ENCODE peak calls at places on chromosomes 11 and 22, in six cellular contexts. One of them, this sample, is unnamed.

GRCh38 chr11:102430158-102430836 is 22.3 kb downstream of the TMEM123 start:
- DNase-seq in body of pancreas: no peak
- DNase-seq in sigmoid colon: no peak
- DNase-seq in aorta: no peak
- DNase-seq in SK-N-SH: no peak
- DNase-seq in lower lobe of right lung: no peak
- DNase-seq in this sample: no peak

GRCh38 chr11:45412033-45412432 is 125.9 kb upstream of the SYT13 start:
- DNase-seq in body of pancreas: no peak
- DNase-seq in sigmoid colon: no peak
- DNase-seq in aorta: no peak
- DNase-seq in SK-N-SH: peak; percentile 81
- DNase-seq in lower lobe of right lung: no peak
- DNase-seq in this sample: no peak

GRCh38 chr22:37326726-37327125 is 44.4 kb downstream of the CYTH4 start:
- DNase-seq in body of pancreas: peak; percentile 89
- DNase-seq in sigmoid colon: no peak
- DNase-seq in aorta: no peak
- DNase-seq in SK-N-SH: no peak
- DNase-seq in lower lobe of right lung: peak; percentile 78
- DNase-seq in this sample: no peak

GRCh38 chr11:123478352-123478986 is 48.4 kb downstream of the GRAMD1B start:
- DNase-seq in body of pancreas: peak; percentile 51
- DNase-seq in sigmoid colon: peak; percentile 68
- DNase-seq in aorta: peak; percentile 62
- DNase-seq in SK-N-SH: peak; percentile 76
- DNase-seq in lower lobe of right lung: no peak
- DNase-seq in this sample: peak; percentile 77

GRCh38 chr22:42807185-42807584 is 49.9 kb downstream of the ARFGAP3 start:
- DNase-seq in body of pancreas: no peak
- DNase-seq in sigmoid colon: no peak
- DNase-seq in aorta: no peak
- DNase-seq in SK-N-SH: no peak
- DNase-seq in lower lobe of right lung: no peak
- DNase-seq in this sample: no peak

GRCh38 chr11:6693342-6694228 is 10.4 kb upstream of the MRPL17 start:
- DNase-seq in body of pancreas: no peak
- DNase-seq in sigmoid colon: peak; percentile 76
- DNase-seq in aorta: peak; percentile 48
- DNase-seq in SK-N-SH: no peak
- DNase-seq in lower lobe of right lung: no peak
- DNase-seq in this sample: no peak

GRCh38 chr22:17060126-17060525 is 24.7 kb upstream of the IL17RA start:
- DNase-seq in body of pancreas: no peak
- DNase-seq in sigmoid colon: no peak
- DNase-seq in aorta: no peak
- DNase-seq in SK-N-SH: no peak
- DNase-seq in lower lobe of right lung: no peak
- DNase-seq in this sample: no peak

GRCh38 chr11:6443269-6444003 is 2.6 kb upstream of the HPX start:
- DNase-seq in body of pancreas: peak; percentile 66
- DNase-seq in sigmoid colon: peak; percentile 79
- DNase-seq in aorta: peak; percentile 58
- DNase-seq in SK-N-SH: peak; percentile 78
- DNase-seq in lower lobe of right lung: peak; percentile 62
- DNase-seq in this sample: peak; percentile 77

GRCh38 chr11:35911616-35912165 is 32.2 kb upstream of the LDLRAD3 start:
- DNase-seq in body of pancreas: no peak
- DNase-seq in sigmoid colon: no peak
- DNase-seq in aorta: no peak
- DNase-seq in SK-N-SH: no peak
- DNase-seq in lower lobe of right lung: no peak
- DNase-seq in this sample: no peak

GRCh38 chr11:122108192-122108799 is 7.7 kb downstream of the BLID start:
- DNase-seq in body of pancreas: peak; percentile 47
- DNase-seq in sigmoid colon: no peak
- DNase-seq in aorta: no peak
- DNase-seq in SK-N-SH: no peak
- DNase-seq in lower lobe of right lung: no peak
- DNase-seq in this sample: no peak

GRCh38 chr22:47291565-47292495 is 529.4 kb downstream of the TBC1D22A start:
- DNase-seq in body of pancreas: no peak
- DNase-seq in sigmoid colon: peak; percentile 46
- DNase-seq in aorta: no peak
- DNase-seq in SK-N-SH: no peak
- DNase-seq in lower lobe of right lung: no peak
- DNase-seq in this sample: no peak

GRCh38 chr22:42461511-42461910 is 29.3 kb upstream of the NFAM1 start:
- DNase-seq in body of pancreas: no peak
- DNase-seq in sigmoid colon: no peak
- DNase-seq in aorta: no peak
- DNase-seq in SK-N-SH: no peak
- DNase-seq in lower lobe of right lung: no peak
- DNase-seq in this sample: no peak

GRCh38 chr22:21917206-21917958 is 35.3 kb downstream of the PPM1F start:
- DNase-seq in body of pancreas: peak; percentile 85
- DNase-seq in sigmoid colon: no peak
- DNase-seq in aorta: no peak
- DNase-seq in SK-N-SH: peak; percentile 44
- DNase-seq in lower lobe of right lung: peak; percentile 24
- DNase-seq in this sample: peak; percentile 66

GRCh38 chr11:119154178-119154577 is 5.3 kb downstream of the ABCG4 start:
- DNase-seq in body of pancreas: no peak
- DNase-seq in sigmoid colon: no peak
- DNase-seq in aorta: no peak
- DNase-seq in SK-N-SH: no peak
- DNase-seq in lower lobe of right lung: no peak
- DNase-seq in this sample: no peak

GRCh38 chr11:117315285-117316196 is 515 bp downstream of the BACE1 start:
- DNase-seq in body of pancreas: no peak
- DNase-seq in sigmoid colon: peak; percentile 68
- DNase-seq in aorta: no peak
- DNase-seq in SK-N-SH: no peak
- DNase-seq in lower lobe of right lung: no peak
- DNase-seq in this sample: peak; percentile 63
- H3K27ac ChIP-seq in body of pancreas: peak overlapping the region; percentile 68
- H3K27ac ChIP-seq in sigmoid colon: peak overlapping the region; percentile 68
- H3K27ac ChIP-seq in aorta: no peak overlapping the region
- H3K27ac ChIP-seq in SK-N-SH: peak overlapping the region; percentile 3
- H3K27ac ChIP-seq in lower lobe of right lung: peak overlapping the region; percentile 67
- H3K27ac ChIP-seq in this sample: peak overlapping the region; percentile 17

GRCh38 chr11:2649848-2650247 is 49.9 kb downstream of the KCNQ1OT1 start:
- DNase-seq in body of pancreas: no peak
- DNase-seq in sigmoid colon: no peak
- DNase-seq in aorta: no peak
- DNase-seq in SK-N-SH: no peak
- DNase-seq in lower lobe of right lung: no peak
- DNase-seq in this sample: no peak
- H3K9me3 ChIP-seq in body of pancreas: no peaks in the 10 kb centered on the region
- H3K9me3 ChIP-seq in sigmoid colon: peaks cover 9% of the 10 kb centered on the region
- H3K9me3 ChIP-seq in aorta: peaks cover 31% of the 10 kb centered on the region
- H3K9me3 ChIP-seq in SK-N-SH: peaks cover 26% of the 10 kb centered on the region
- H3K9me3 ChIP-seq in lower lobe of right lung: peaks cover 55% of the 10 kb centered on the region
- H3K9me3 ChIP-seq in this sample: peaks cover 4% of the 10 kb centered on the region

GRCh38 chr11:86062719-86063118 is 6.2 kb downstream of the PICALM start:
- DNase-seq in body of pancreas: no peak
- DNase-seq in sigmoid colon: no peak
- DNase-seq in aorta: no peak
- DNase-seq in SK-N-SH: no peak
- DNase-seq in lower lobe of right lung: no peak
- DNase-seq in this sample: no peak

GRCh38 chr11:86066033-86066432 is 2.9 kb downstream of the PICALM start:
- DNase-seq in body of pancreas: no peak
- DNase-seq in sigmoid colon: no peak
- DNase-seq in aorta: no peak
- DNase-seq in SK-N-SH: no peak
- DNase-seq in lower lobe of right lung: no peak
- DNase-seq in this sample: no peak

GRCh38 chr11:86063536-86063935 is 5.3 kb downstream of the PICALM start:
- DNase-seq in body of pancreas: no peak
- DNase-seq in sigmoid colon: no peak
- DNase-seq in aorta: no peak
- DNase-seq in SK-N-SH: no peak
- DNase-seq in lower lobe of right lung: no peak
- DNase-seq in this sample: no peak

GRCh38 chr11:86066606-86067229 is 2.2 kb downstream of the PICALM start:
- DNase-seq in body of pancreas: no peak
- DNase-seq in sigmoid colon: no peak
- DNase-seq in aorta: no peak
- DNase-seq in SK-N-SH: no peak
- DNase-seq in lower lobe of right lung: no peak
- DNase-seq in this sample: no peak

GRCh38 chr11:86064236-86064803 is 4.6 kb downstream of the PICALM start:
- DNase-seq in body of pancreas: no peak
- DNase-seq in sigmoid colon: no peak
- DNase-seq in aorta: no peak
- DNase-seq in SK-N-SH: no peak
- DNase-seq in lower lobe of right lung: no peak
- DNase-seq in this sample: no peak
- H3K4me1 ChIP-seq in body of pancreas: peaks cover 68% of the 10 kb centered on the region
- H3K4me1 ChIP-seq in sigmoid colon: peaks cover 35% of the 10 kb centered on the region
- H3K4me1 ChIP-seq in aorta: peaks cover 4% of the 10 kb centered on the region
- H3K4me1 ChIP-seq in SK-N-SH: peaks cover 9% of the 10 kb centered on the region
- H3K4me1 ChIP-seq in lower lobe of right lung: peaks cover 72% of the 10 kb centered on the region
- H3K4me1 ChIP-seq in this sample: peaks cover 7% of the 10 kb centered on the region

DNA sequence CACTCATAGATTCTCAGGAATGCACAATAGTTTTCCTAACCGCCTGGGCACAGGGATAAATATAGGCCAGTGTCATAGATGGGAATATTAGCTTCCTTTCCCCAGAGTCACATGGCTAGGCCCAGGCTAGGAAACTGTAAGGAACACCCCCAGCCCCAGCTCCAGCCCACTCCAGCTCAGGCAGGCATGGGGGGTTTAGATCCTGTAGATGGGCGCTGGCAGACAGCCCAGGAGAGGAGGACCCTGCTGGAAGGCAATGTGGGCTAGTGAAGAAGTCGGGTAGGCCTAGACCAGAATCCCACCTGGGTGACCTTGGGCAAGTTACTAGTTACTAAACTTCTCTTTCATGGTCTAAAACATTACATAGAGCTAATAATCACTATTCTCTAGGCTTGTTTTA is 51.3 kb downstream of the IRAG1 start:
- DNase-seq in body of pancreas: no peak
- DNase-seq in sigmoid colon: peak; percentile 65
- DNase-seq in aorta: no peak
- DNase-seq in SK-N-SH: no peak
- DNase-seq in lower lobe of right lung: no peak
- DNase-seq in this sample: no peak
- H3K27ac ChIP-seq in body of pancreas: no peak overlapping the region
- H3K27ac ChIP-seq in sigmoid colon: peak overlapping the region; percentile 70
- H3K27ac ChIP-seq in aorta: peak overlapping the region; percentile 88
- H3K27ac ChIP-seq in SK-N-SH: no peak overlapping the region
- H3K27ac ChIP-seq in lower lobe of right lung: peak overlapping the region; percentile 28
- H3K27ac ChIP-seq in this sample: no peak overlapping the region

DNA sequence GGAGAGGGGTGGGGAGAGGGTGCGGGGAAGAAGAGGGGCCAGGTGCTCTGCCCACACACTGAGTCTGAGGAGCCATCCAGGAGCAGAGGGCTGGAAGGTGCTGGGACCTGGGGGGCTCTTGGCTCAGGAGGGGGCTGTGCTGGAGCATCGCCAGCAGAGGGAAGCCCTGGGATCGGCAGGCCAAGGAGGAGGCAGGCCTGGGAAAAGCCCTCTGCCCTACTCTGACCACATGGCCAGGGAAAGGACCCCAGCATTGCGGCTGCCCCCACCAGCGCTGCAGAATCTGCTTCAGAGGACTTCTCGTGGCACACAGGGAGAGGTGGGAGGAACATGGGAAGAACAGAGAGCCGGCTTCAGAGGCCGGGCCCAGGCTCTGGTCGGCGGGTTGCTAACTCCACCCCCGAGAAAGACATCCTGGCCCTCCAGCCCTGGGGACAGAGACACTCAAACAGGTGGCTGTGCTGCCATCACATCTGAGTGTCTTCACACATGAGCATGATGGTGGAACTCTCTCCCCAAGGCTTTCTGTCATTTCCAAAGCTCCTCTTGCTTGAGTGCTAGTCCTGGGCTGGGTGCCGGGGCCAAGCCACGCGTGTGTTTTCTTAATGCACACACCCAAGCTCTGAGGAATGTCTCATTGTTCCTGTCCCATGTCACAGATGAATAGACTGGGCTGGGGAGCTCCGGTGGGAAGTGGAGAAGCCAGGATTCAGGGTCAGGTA is 1378.0 kb downstream of the BRD1 start:
- DNase-seq in body of pancreas: no peak
- DNase-seq in sigmoid colon: no peak
- DNase-seq in aorta: peak; percentile 6
- DNase-seq in SK-N-SH: no peak
- DNase-seq in lower lobe of right lung: peak; percentile 24
- DNase-seq in this sample: no peak
- H3K9me3 ChIP-seq in body of pancreas: no peaks in the 10 kb centered on the region
- H3K9me3 ChIP-seq in sigmoid colon: no peaks in the 10 kb centered on the region
- H3K9me3 ChIP-seq in aorta: peaks cover 2% of the 10 kb centered on the region
- H3K9me3 ChIP-seq in SK-N-SH: no peaks in the 10 kb centered on the region
- H3K9me3 ChIP-seq in lower lobe of right lung: no peaks in the 10 kb centered on the region
- H3K9me3 ChIP-seq in this sample: no peaks in the 10 kb centered on the region

DNA sequence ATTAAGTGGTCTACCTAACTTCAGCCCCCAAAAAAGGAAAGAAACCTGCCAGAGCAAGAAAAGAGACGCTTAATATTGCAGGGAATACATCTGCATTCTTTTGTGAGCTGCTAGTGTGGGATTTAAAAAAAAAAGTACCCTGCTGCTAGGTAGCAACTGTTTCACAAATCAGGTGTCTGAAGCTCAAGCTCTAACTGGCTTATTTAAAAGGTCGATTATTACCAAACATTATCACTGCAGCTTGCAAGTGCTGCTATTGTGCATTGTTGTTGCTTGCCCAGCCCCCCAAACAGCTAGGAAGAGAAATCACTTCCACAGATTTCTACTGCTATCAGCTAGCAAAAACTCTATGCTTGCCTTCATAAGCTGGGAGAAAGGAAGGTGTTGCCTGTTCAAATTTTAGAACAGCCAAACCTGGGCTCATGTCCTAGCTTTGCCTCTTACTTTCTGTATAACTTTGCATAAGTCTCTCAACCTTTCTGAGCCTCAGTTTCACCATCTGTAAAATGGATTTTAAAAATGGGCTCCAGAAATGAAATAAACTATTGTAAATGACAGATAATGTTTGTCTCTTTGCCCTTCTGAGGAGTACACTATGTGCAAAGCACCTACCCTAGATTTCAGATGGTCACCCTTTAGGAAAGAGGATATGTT is 68.9 kb downstream of the FAM168A start:
- DNase-seq in body of pancreas: peak; percentile 20
- DNase-seq in sigmoid colon: no peak
- DNase-seq in aorta: no peak
- DNase-seq in SK-N-SH: no peak
- DNase-seq in lower lobe of right lung: no peak
- DNase-seq in this sample: no peak
- H3K4me1 ChIP-seq in body of pancreas: no peaks in the 10 kb centered on the region
- H3K4me1 ChIP-seq in sigmoid colon: peaks cover 15% of the 10 kb centered on the region
- H3K4me1 ChIP-seq in aorta: no peaks in the 10 kb centered on the region
- H3K4me1 ChIP-seq in SK-N-SH: peaks cover 7% of the 10 kb centered on the region
- H3K4me1 ChIP-seq in lower lobe of right lung: peaks cover 28% of the 10 kb centered on the region
- H3K4me1 ChIP-seq in this sample: peaks cover 6% of the 10 kb centered on the region

DNA sequence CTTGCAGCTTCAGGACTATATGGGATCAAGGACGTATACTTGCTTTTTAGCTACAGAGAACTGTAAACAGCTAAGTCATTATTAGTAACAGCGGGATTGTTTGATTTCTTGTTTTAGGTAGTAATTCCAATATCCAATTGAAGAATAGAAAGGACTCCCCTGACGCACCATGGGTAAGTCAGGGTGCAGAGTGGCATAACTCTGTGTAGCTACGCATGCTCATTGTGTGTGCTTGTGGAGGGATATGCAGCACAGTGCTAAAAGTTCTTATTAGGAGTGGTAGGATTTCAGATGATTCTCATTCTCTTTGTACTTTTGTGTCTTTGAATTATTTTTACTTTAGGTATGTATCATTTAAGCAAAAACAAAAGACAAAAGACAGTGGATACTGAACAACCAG is 7.7 kb upstream of the PEX26 start:
- DNase-seq in body of pancreas: no peak
- DNase-seq in sigmoid colon: no peak
- DNase-seq in aorta: no peak
- DNase-seq in SK-N-SH: no peak
- DNase-seq in lower lobe of right lung: no peak
- DNase-seq in this sample: no peak
- H3K27ac ChIP-seq in body of pancreas: no peak overlapping the region
- H3K27ac ChIP-seq in sigmoid colon: peak overlapping the region; percentile 88
- H3K27ac ChIP-seq in aorta: no peak overlapping the region
- H3K27ac ChIP-seq in SK-N-SH: no peak overlapping the region
- H3K27ac ChIP-seq in lower lobe of right lung: no peak overlapping the region
- H3K27ac ChIP-seq in this sample: no peak overlapping the region

This sample was measured in right cardiac atrium.